ENCODE peak calls at places on chromosomes 13 and 19, in four cellular contexts. X is PC-3, H is NCI-H82, N is hypothalamus. O is an unnamed sample.

GRCh38 chr13:109862627-109863026 is 76.2 kb upstream of the IRS2 start:
- DNase-seq in X (peak; percentile 89), H (no peak), N (no peak), O (no peak)

GRCh38 chr19:40689339-40690049 is 957 bp downstream of the NUMBL start:
- DNase-seq in X (peak; percentile 7), H (peak; percentile 67), N (no peak), O (peak; percentile 20)

GRCh38 chr19:55640043-55640576 is 692 bp upstream of the ZNF580 start:
- DNase-seq in X (no peak), H (peak; percentile 70), N (no peak), O (no peak)

GRCh38 chr13:67827992-67828391 is 597.9 kb upstream of the PCDH9 start:
- DNase-seq in X (peak; percentile 2), H (no peak), N (no peak), O (no peak)

GRCh38 chr13:21043898-21044297 is 17.5 kb downstream of the LATS2 start:
- DNase-seq in X (no peak), H (no peak), N (no peak), O (no peak)

GRCh38 chr19:46133777-46134231 is 9.3 kb upstream of the IGFL3 start:
- DNase-seq in X (no peak), H (no peak), N (no peak), O (no peak)

GRCh38 chr13:78192721-78193120 is 274.1 kb upstream of the EDNRB start:
- DNase-seq in X (peak; percentile 19), H (no peak), N (no peak), O (no peak)

GRCh38 chr19:10612515-10613119 is 12.7 kb upstream of the SLC44A2 start:
- DNase-seq in X (no peak), H (no peak), N (no peak), O (no peak)

GRCh38 chr13:59677966-59678814 is 485.5 kb downstream of the DIAPH3 start:
- DNase-seq in X (peak; percentile 68), H (peak; percentile 86), N (no peak), O (peak; percentile 52)

GRCh38 chr13:98792321-98792720 is 39.8 kb upstream of the SLC15A1 start:
- DNase-seq in X (peak; percentile 12), H (no peak), N (no peak), O (no peak)

GRCh38 chr19:7857727-7858701 is 16.2 kb downstream of the PRR36 start:
- DNase-seq in X (no peak), H (peak; percentile 88), N (no peak), O (peak; percentile 95)

GRCh38 chr13:50038266-50038665 is 23.0 kb downstream of the KCNRG start:
- DNase-seq in X (no peak), H (no peak), N (no peak), O (no peak)

GRCh38 chr19:41590945-41591344 is 15.0 kb downstream of the CEACAM21 start:
- DNase-seq in X (no peak), H (no peak), N (no peak), O (no peak)

GRCh38 chr19:12782424-12783225 is 7.3 kb upstream of the HOOK2 start:
- DNase-seq in X (peak; percentile 68), H (peak; percentile 96), N (peak; percentile 75), O (peak; percentile 79)

GRCh38 chr13:46170687-46171086 is 11.3 kb downstream of the LCP1 start:
- DNase-seq in X (no peak), H (no peak), N (no peak), O (no peak)

GRCh38 chr13:107211073-107211472 is 643.1 kb upstream of the ARGLU1 start:
- DNase-seq in X (peak; percentile 88), H (peak; percentile 92), N (peak; percentile 35), O (peak; percentile 67)

GRCh38 chr13:110617326-110618072 is 2.2 kb downstream of the NAXD start:
- DNase-seq in X (no peak), H (no peak), N (no peak), O (no peak)

O was measured in NCI-H2171 treated with DMSO at 0.1 percent for 48 hours.